ENCODE peak calls at places on chromosome 11, in six cellular contexts. W is heart left ventricle; Q is osteoblast; E is cardiac muscle cell; P is sigmoid colon; J is naive thymus-derived CD4-positive, alpha-beta T cell. R is an unnamed sample. For H3K4me1, the result is how much of the 10 kb centered on the place peaks cover.

GRCh38 chr11:17498475-17498874 is 21.8 kb upstream of the ABCC8 start:
- DNase-seq in W (no peak), E (no peak), P (no peak), J (no peak), Q (peak), R (no peak)

GRCh38 chr11:8745431-8745986 is 62.9 kb downstream of the RPL27A start:
- DNase-seq in P (peak), J (no peak), Q (no peak), W (no peak), E (no peak), R (no peak)

GRCh38 chr11:121575250-121575962 is 122.6 kb upstream of the SORL1-AS1 start:
- DNase-seq in J (no peak), W (peak), P (peak), Q (no peak), E (peak), R (peak)

GRCh38 chr11:14746857-14747256 is 103.3 kb downstream of the PDE3B start:
- DNase-seq in P (no peak), E (no peak), Q (no peak), J (no peak), W (no peak), R (no peak)

GRCh38 chr11:3087821-3088800 is 30.9 kb upstream of the CARS1 start:
- DNase-seq in P (no peak), W (no peak), J (no peak), E (no peak), Q (peak), R (no peak)

GRCh38 chr11:61654397-61654829 is 25.8 kb upstream of the DAGLA start:
- DNase-seq in Q (no peak), P (peak), J (no peak), E (peak), W (peak), R (peak)

GRCh38 chr11:134170177-134170908 is 53.4 kb downstream of the NCAPD3 start:
- DNase-seq in Q (no peak), P (no peak), E (no peak), W (no peak), J (no peak), R (no peak)

GRCh38 chr11:68396526-68396925 is 64.0 kb upstream of the PPP6R3 start:
- DNase-seq in Q (peak), J (no peak), P (no peak), W (no peak), E (no peak), R (no peak)

GRCh38 chr11:125110996-125111340 is 458 bp downstream of the TMEM218 start:
- DNase-seq in P (no peak), E (no peak), W (no peak), J (no peak), Q (no peak), R (no peak)

GRCh38 chr11:64629796-64630562 is 39.0 kb downstream of the SLC22A12 start:
- DNase-seq in Q (no peak), W (no peak), J (no peak), E (no peak), P (peak), R (peak)

GRCh38 chr11:32366671-32367070 is 68.7 kb downstream of the WT1 start:
- DNase-seq in E (peak), J (no peak), W (no peak), P (no peak), Q (no peak), R (no peak)

GRCh38 chr11:47948137-47948536 is 32.2 kb upstream of the PTPRJ start:
- DNase-seq in Q (peak), W (no peak), J (no peak), P (no peak), E (peak), R (no peak)

GRCh38 chr11:2691991-2692841 is 7.6 kb downstream of the KCNQ1OT1 start:
- DNase-seq in J (no peak), W (no peak), Q (peak), P (peak), E (no peak), R (no peak)

GRCh38 chr11:62885137-62885536 is 4.4 kb downstream of the SLC3A2 start:
- DNase-seq in E (no peak), J (no peak), W (no peak), Q (peak), P (no peak), R (no peak)

GRCh38 chr11:62888406-62888805 is 7.7 kb downstream of the SLC3A2 start:
- DNase-seq in Q (no peak), J (no peak), P (no peak), W (no peak), E (no peak), R (no peak)

GRCh38 chr11:62892077-62892922 is 11.6 kb downstream of the SLC3A2 start:
- DNase-seq in Q (no peak), P (no peak), J (no peak), W (no peak), E (no peak), R (no peak)

GRCh38 chr11:62889126-62889483 is 8.4 kb downstream of the SLC3A2 start:
- DNase-seq in E (no peak), Q (peak), W (no peak), J (no peak), P (no peak), R (no peak)

DNA sequence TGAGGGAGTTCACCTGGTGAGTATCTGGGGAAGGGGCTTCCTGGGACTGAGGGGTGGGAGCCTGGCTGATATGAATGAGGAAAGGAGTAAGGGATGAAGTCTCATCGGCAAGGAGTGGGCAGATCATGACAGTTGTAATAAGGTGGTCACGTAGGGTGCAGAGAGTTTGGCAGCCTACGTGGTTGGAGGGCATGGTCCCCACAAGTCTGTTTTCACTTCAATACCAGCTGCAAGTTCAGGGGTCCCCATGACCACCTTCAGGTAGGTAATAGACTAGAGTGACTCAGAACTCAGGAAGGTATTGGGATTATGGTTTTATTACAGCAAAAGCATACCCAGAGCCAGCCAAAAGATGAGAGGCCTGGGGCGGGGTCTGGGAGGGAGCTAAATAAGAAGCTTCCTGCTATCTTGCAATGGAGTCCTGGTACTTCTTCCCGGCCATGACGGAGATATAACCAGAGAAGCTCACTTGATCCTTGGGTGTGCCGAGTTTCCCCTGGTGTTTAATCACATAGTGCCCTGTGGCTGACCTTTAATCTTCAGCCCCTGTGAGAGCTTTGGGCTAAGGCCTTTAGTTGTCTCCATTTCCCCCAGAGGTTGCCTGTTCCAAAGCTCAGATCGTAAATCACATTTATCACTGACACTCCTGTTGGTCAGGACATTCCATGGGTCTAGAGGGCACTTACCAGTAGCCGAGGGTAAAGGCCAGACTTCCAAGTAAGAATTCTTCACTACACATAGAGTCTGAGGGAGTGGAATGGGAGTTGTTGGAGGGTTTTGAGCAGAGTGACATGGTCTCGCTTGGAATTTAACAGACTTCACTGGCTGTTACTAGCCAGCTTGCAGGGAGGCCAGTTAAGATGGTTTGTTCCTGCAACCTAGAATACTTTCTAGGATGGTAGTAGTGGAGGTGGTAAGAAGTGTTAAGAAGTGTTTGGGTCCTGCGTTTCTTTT is 9.1 kb downstream of the SLC3A2 start:
- DNase-seq in E (peak), J (no peak), W (no peak), Q (peak), P (no peak), R (no peak)
- H3K4me1 ChIP-seq in E (under half), J (under half), W (under half), Q (under half), P (under half), R (under half)

GRCh38 chr11:44945639-44946038 is 5.0 kb downstream of the TP53I11 start:
- DNase-seq in E (peak), J (no peak), Q (no peak), W (peak), P (peak), R (no peak)

GRCh38 chr11:44944853-44945235 is 5.8 kb downstream of the TP53I11 start:
- DNase-seq in P (no peak), W (no peak), Q (no peak), J (no peak), E (no peak), R (no peak)

GRCh38 chr11:44948155-44948554 is 2.5 kb downstream of the TP53I11 start:
- DNase-seq in P (no peak), J (no peak), Q (no peak), W (no peak), E (no peak), R (no peak)

GRCh38 chr11:44946268-44946667 is 4.4 kb downstream of the TP53I11 start:
- DNase-seq in P (peak), J (no peak), Q (no peak), E (no peak), W (peak), R (peak)

DNA sequence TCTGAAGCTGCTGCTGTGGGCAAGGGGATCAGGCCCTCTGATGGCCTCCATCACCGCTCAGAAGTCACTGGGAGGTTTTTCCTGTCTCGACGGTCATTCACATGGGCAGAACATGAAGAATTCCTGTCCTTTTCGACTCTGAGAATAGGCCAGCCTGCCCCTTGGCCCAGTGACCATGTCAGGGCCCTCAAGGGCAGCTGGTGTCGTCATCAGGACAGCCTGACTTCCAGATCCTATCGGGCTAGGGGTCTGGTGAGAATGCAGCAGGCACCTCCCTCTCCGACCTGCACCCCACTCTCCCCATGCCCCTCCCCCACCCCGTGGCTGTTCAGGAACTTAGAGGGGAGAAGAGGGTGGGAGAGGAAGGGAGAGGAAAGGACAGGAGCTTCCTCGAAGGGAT is 3.6 kb downstream of the TP53I11 start:
- DNase-seq in J (no peak), Q (no peak), E (no peak), W (no peak), P (no peak), R (no peak)
- H3K4me1 ChIP-seq in J (under half), Q (under half), E (under half), W (half or more), P (under half), R (under half)

GRCh38 chr11:11978098-11978637 is 30.3 kb downstream of the DKK3 start:
- DNase-seq in Q (no peak), J (no peak), W (no peak), E (no peak), P (no peak), R (no peak)

GRCh38 chr11:11979487-11980117 is 28.8 kb downstream of the DKK3 start:
- DNase-seq in W (no peak), P (peak), J (no peak), Q (no peak), E (peak), R (peak)

GRCh38 chr11:11977206-11977938 is 31.1 kb downstream of the DKK3 start:
- DNase-seq in W (peak), E (peak), J (no peak), Q (peak), P (peak), R (peak)

GRCh38 chr11:11980200-11980599 is 28.2 kb downstream of the DKK3 start:
- DNase-seq in W (no peak), E (no peak), Q (no peak), P (no peak), J (no peak), R (no peak)

DNA sequence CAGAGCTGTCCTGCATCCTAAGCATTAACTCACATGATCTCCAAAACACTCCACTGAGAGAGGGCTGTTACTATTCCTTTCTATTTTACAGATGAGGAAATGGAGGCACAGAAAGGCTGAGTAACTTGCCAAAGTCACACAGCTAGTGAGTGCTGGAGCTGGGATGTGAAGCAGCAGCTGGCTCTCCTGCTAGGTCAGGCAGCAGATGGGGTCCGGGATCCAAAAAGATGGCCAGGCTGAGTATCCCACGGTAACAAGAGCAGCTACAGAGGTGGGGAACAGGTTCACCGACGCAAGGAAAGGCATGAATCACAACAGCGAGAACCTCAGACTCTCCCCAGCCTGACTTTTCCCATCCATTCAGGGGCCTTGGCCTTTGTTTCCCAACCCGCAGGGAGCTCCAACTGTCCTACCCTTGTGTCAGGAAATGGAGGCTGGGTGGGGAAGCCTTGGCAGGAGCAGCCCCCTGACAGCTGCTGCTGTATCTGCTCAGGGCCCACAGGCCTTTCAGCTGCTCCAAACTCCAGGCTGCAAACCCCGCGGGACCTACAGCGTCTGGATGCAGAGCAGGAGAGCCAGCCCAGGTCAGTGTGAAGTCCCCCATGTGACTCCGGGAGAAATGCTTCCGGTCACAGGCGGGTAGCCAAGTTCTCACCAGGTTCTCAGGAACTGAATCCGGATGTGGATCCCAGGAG is 29.5 kb downstream of the DKK3 start:
- DNase-seq in Q (no peak), W (peak), J (no peak), P (peak), E (peak), R (peak)
- H3K4me1 ChIP-seq in Q (half or more), W (half or more), J (under half), P (half or more), E (under half), R (under half)

GRCh38 chr11:78189851-78190250 is 1.1 kb downstream of the USP35 start:
- DNase-seq in P (peak), E (no peak), W (no peak), J (no peak), Q (peak), R (no peak)
- H3K4me1 ChIP-seq in P (under half), E (under half), W (under half), J (under half), Q (half or more), R (under half)

GRCh38 chr11:114106986-114107385 is 47.5 kb downstream of the ZBTB16 start:
- DNase-seq in Q (no peak), E (no peak), J (no peak), P (peak), W (no peak), R (no peak)
- H3K4me1 ChIP-seq in Q (under half), E (under half), J (under half), P (half or more), W (half or more), R (under half)

GRCh38 chr11:45860348-45860747 is 13.1 kb downstream of the CRY2 start:
- DNase-seq in J (no peak), W (no peak), Q (no peak), E (no peak), P (no peak), R (no peak)
- H3K4me1 ChIP-seq in J (under half), W (half or more), Q (under half), E (under half), P (half or more), R (under half)

GRCh38 chr11:1570001-1570453 is 2.0 kb downstream of the DUSP8 start:
- DNase-seq in W (no peak), J (no peak), Q (peak), E (no peak), P (peak), R (no peak)
- H3K4me1 ChIP-seq in W (half or more), J (under half), Q (under half), E (under half), P (half or more), R (under half)

GRCh38 chr11:111440416-111441205 is 61.5 kb upstream of the POU2AF1 start:
- DNase-seq in Q (no peak), P (peak), J (no peak), W (peak), E (no peak), R (no peak)
- H3K4me1 ChIP-seq in Q (under half), P (half or more), J (under half), W (under half), E (under half), R (under half)

DNA sequence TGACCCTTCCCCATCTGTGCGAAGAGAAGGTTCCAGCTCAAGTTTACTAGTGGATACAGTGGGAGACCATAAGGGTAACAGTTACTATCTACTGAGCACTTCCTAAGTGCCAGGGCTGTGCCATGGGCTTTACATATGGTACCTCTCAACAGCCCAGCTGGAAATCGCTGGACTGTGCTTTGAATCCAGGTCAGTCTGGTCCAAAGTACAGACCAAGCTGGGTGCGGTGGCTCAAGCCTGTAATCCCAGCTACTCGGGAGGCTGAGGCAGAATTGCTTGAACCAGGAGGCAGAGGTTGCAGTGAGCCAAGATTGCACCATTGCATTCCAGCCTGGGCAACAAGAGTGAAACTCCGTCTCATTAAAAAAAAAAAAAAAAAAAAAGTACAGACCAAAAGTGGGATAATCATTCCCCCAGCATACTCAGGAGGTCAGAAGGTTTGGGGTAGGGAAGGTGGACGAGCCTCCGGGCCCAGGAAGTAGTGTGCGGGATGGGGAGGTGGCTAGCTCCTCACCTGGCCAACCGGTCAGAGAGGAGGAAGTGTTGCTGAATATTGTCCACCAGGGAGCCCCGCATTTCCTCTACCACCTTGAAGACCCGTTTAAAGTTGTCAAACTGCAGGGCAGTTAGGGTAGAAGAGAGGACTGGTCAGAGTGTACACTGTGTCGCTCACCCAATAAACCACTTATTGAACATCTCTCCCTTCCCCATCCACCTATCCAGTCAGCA is 2.3 kb downstream of the FIBP start:
- DNase-seq in E (no peak), P (no peak), J (no peak), Q (no peak), W (peak), R (no peak)
- H3K4me1 ChIP-seq in E (under half), P (under half), J (under half), Q (under half), W (under half), R (under half)

GRCh38 chr11:44524751-44525171 is 40.7 kb upstream of the CD82 start:
- DNase-seq in J (no peak), P (no peak), Q (no peak), W (no peak), E (peak), R (no peak)

GRCh38 chr11:44527476-44527875 is 38.0 kb upstream of the CD82 start:
- DNase-seq in E (peak), W (no peak), Q (no peak), P (no peak), J (no peak), R (no peak)

GRCh38 chr11:44528103-44528502 is 37.4 kb upstream of the CD82 start:
- DNase-seq in Q (peak), W (no peak), P (no peak), E (peak), J (no peak), R (no peak)

GRCh38 chr11:44525473-44526252 is 39.8 kb upstream of the CD82 start:
- DNase-seq in J (no peak), W (no peak), P (no peak), Q (peak), E (no peak), R (no peak)

DNA sequence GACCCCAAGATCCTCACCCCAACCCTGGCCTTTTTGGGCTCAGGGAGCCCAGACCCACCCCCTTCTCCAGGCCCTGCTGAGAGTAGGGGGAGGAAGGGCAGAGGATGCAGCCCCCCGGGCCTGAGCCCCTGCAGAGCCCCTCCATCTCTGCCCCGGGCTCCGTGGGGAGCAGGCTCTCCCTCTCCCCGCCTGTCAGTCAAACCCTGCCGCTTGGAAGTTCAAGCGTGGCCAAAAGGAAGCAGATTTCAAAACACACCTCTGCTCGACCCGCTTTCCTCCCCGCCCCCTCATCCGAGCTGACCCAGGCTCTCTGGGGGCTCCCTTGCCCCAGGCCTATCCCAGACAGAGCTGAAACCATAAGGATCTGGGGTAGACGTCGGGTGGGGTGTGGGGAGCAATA is 39.0 kb upstream of the CD82 start:
- DNase-seq in P (no peak), E (no peak), J (no peak), W (no peak), Q (no peak), R (no peak)
- H3K4me1 ChIP-seq in P (under half), E (under half), J (under half), W (under half), Q (under half), R (under half)